ENCODE peak calls at places on chromosomes 13 and 19, in nine cellular contexts. H, V, D, Y, P, O, N, I and F are unnamed samples.

GRCh38 chr19:10517361-10517759 is at the start of gene S1PR5:
- DNase-seq in H (no peak), V (no peak), D (peak; percentile 48), Y (peak; percentile 68), P (peak; percentile 11), O (no peak), N (no peak), I (no peak), F (no peak)

GRCh38 chr19:296476-297225 is 5.4 kb upstream of the PLPP2 start:
- DNase-seq in H (no peak), V (no peak), D (no peak), Y (no peak), P (no peak), O (no peak), N (no peak), I (no peak), F (no peak)

GRCh38 chr13:87999141-87999765 is 328.1 kb downstream of the SLITRK5 start:
- DNase-seq in H (no peak), V (no peak), D (no peak), Y (no peak), P (no peak), O (peak; percentile 13), N (no peak), I (no peak), F (no peak)

GRCh38 chr13:75149781-75150180 is 332.2 kb downstream of the TBC1D4 start:
- DNase-seq in H (no peak), V (no peak), D (no peak), Y (no peak), P (no peak), O (no peak), N (no peak), I (no peak), F (no peak)

GRCh38 chr19:4057913-4058695 is 8.6 kb downstream of the ZBTB7A start:
- DNase-seq in H (peak; percentile 96), V (no peak), D (no peak), Y (peak; percentile 1), P (peak; percentile 87), O (peak; percentile 91), N (peak; percentile 64), I (peak; percentile 94), F (peak; percentile 79)

GRCh38 chr13:52651880-52652169 is 811 bp upstream of the SUGT1 start:
- DNase-seq in H (no peak), V (no peak), D (no peak), Y (no peak), P (no peak), O (no peak), N (no peak), I (no peak), F (no peak)

GRCh38 chr13:24355103-24355502 is 45.7 kb downstream of the C1QTNF9 start:
- DNase-seq in H (no peak), V (no peak), D (no peak), Y (no peak), P (no peak), O (no peak), N (no peak), I (no peak), F (no peak)

GRCh38 chr19:18098891-18099622 is 1.5 kb downstream of the MAST3 start:
- DNase-seq in H (no peak), V (no peak), D (no peak), Y (peak; percentile 58), P (no peak), O (no peak), N (no peak), I (no peak), F (no peak)

GRCh38 chr19:18204394-18205179 is 745 bp upstream of the RAB3A start:
- DNase-seq in H (peak; percentile 84), V (no peak), D (peak; percentile 78), Y (peak; percentile 79), P (peak; percentile 80), O (no peak), N (no peak), I (peak; percentile 31), F (peak; percentile 59)

DNA sequence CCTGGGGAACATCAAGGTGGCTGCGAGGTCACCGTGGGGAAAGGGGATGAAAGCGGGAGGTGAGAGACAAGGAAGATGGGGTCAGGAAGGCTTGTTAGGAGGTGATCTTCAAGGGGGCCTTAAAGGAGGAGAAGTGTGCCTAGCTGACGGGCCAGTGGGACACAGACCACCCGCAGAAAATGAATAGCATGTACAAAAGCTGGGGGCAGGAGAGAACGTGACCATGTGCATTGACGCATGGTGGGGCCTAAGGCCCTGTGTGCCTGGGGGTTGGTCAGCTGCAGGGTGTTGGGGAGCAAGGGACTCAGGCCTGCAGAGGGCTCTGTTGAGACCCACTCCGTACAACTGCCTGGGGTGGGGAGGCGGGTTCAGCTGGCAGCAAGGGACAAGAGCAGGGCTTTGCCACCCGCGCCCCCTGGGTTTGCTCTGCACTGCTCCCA is 5.9 kb downstream of the RAB8A start:
- DNase-seq in H (no peak), V (no peak), D (no peak), Y (peak; percentile 59), P (no peak), O (no peak), N (peak; percentile 76), I (no peak), F (no peak)
- TF ChIP-seq CTCF in H (no peak), V (no peak), D (no peak), Y (peak; percentile 60), P (no peak), O (no peak), N (peak; percentile 27), I (no peak), F (no peak)

GRCh38 chr19:45079063-45079910 is at the start of gene GEMIN7:
- DNase-seq in H (no peak), V (no peak), D (peak; percentile 81), Y (peak; percentile 93), P (peak; percentile 68), O (peak; percentile 58), N (peak; percentile 76), I (peak; percentile 84), F (no peak)

GRCh38 chr19:45076851-45077730 is 813 bp upstream of the ZNF296 start:
- DNase-seq in H (no peak), V (no peak), D (no peak), Y (peak; percentile 75), P (no peak), O (no peak), N (no peak), I (no peak), F (no peak)

GRCh38 chr19:45076029-45076850 is at the start of gene ZNF296:
- DNase-seq in H (no peak), V (no peak), D (peak; percentile 59), Y (peak; percentile 92), P (peak; percentile 41), O (no peak), N (peak; percentile 85), I (peak; percentile 77), F (no peak)

GRCh38 chr19:45079911-45080469 is 930 bp downstream of the GEMIN7 start:
- DNase-seq in H (no peak), V (no peak), D (no peak), Y (peak; percentile 81), P (no peak), O (no peak), N (no peak), I (no peak), F (no peak)

GRCh38 chr19:45078390-45079062 is 534 bp upstream of the GEMIN7 start:
- DNase-seq in H (no peak), V (no peak), D (no peak), Y (no peak), P (no peak), O (no peak), N (no peak), I (no peak), F (no peak)
- TF ChIP-seq CTCF in H (no peak), V (no peak), D (no peak), Y (no peak), P (no peak), O (no peak), N (no peak), I (no peak), F (no peak)

DNA sequence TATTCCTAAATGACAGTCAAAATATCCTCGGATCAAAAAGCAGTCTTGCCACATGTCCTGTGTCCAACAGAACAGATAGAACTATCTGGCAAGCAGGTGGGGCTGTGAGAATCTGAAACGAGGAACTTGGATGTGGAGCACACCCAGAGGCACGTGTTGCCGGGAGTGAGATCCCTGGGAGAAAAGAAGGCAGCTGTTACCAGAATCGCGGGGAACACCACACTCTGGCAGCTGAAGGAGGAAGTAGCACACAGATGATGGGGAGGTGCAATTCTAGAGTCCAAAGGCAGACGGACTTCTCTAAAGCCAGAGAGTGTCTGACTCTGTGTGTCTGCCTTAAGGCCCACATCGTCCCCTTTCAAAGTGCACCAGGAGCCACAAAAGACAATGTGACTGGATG is 22.3 kb downstream of the SLC7A1 start:
- DNase-seq in H (no peak), V (no peak), D (no peak), Y (no peak), P (no peak), O (no peak), N (peak; percentile 89), I (no peak), F (no peak)
- TF ChIP-seq CTCF in H (no peak), V (no peak), D (no peak), Y (no peak), P (no peak), O (no peak), N (no peak), I (no peak), F (no peak)

GRCh38 chr19:33303791-33304759 is 1.7 kb upstream of the CEBPA start:
- DNase-seq in H (peak; percentile 62), V (no peak), D (no peak), Y (no peak), P (no peak), O (no peak), N (no peak), I (no peak), F (no peak)

GRCh38 chr19:33301900-33302174 is 497 bp downstream of the CEBPA start:
- DNase-seq in H (no peak), V (no peak), D (no peak), Y (peak; percentile 56), P (no peak), O (no peak), N (no peak), I (no peak), F (no peak)

GRCh38 chr19:33302974-33303790 is 848 bp upstream of the CEBPA start:
- DNase-seq in H (peak; percentile 76), V (no peak), D (peak; percentile 74), Y (peak; percentile 81), P (no peak), O (no peak), N (peak; percentile 55), I (peak; percentile 68), F (no peak)

GRCh38 chr19:33301011-33301899 is 1.1 kb downstream of the CEBPA start:
- DNase-seq in H (peak; percentile 70), V (no peak), D (peak; percentile 48), Y (peak; percentile 63), P (no peak), O (no peak), N (no peak), I (peak; percentile 50), F (no peak)

DNA sequence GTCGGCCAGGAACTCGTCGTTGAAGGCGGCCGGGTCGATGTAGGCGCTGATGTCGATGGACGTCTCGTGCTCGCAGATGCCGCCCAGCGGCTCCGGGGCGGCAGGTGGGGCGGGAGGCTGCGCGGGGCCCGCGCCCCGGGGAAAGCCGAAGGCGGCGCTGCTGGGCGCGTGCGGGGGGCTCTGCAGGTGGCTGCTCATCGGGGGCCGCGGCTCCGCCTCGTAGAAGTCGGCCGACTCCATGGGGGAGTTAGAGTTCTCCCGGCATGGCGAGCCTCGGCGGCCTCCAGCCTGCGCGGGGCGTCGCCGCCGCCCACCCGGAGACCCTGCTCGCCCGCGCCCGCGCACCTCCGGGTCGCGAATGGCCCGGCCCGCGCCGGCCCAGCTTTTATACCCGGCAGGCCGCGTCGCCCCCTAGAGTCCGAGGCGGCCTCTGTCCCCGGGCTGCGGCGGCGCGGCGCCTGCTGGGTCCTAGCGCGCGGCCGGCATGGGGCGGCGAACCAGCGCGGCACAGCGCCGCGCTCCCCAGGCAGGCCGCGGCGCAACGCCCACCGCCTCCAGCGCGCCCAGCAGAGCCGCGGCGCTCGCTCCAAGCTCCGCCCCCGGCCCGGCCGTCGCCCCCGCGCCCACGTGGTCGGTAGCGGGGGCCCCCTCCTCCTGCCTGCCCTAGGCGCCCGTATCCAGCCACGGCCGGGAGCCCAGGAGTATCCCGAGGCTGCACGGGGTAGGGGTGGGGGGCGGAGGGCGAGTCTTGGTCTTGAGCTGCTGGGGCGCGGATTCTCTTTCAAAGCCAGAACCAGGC is at the start of gene CEBPA:
- DNase-seq in H (peak; percentile 86), V (no peak), D (peak; percentile 85), Y (peak; percentile 91), P (peak; percentile 69), O (peak; percentile 34), N (peak; percentile 86), I (peak; percentile 88), F (no peak)
- TF ChIP-seq CTCF in H (peak; percentile 81), V (peak; percentile 65), D (no peak), Y (peak; percentile 58), P (peak; percentile 56), O (peak; percentile 71), N (peak; percentile 20), I (peak; percentile 60), F (no peak)